ENCODE peak calls at places on chromosomes 7 and 10, in seven cellular contexts. Y is left cardiac atrium, R is keratinocyte, M is osteocyte, Q is anterior cingulate cortex, L is AG08395, B is adrenal gland. K is an unnamed sample.

GRCh38 chr10:78231930-78232329 is 198.3 kb downstream of the RPS24 start:
- DNase-seq in Y (peak; percentile 42), R (no peak), M (no peak), Q (no peak), L (peak; percentile 54), B (peak; percentile 72), K (peak; percentile 33)

GRCh38 chr7:157692156-157693011 is 355.6 kb downstream of the DNAJB6 start:
- DNase-seq in Y (no peak), R (no peak), M (peak; percentile 82), Q (no peak), L (no peak), B (no peak), K (no peak)

GRCh38 chr7:85091568-85091928 is 95.3 kb downstream of the SEMA3D start:
- DNase-seq in Y (no peak), R (no peak), M (no peak), Q (no peak), L (no peak), B (no peak), K (no peak)

GRCh38 chr10:90589825-90590224 is 268.0 kb downstream of the HTR7 start:
- DNase-seq in Y (no peak), R (no peak), M (no peak), Q (no peak), L (no peak), B (peak; percentile 72), K (no peak)

GRCh38 chr7:85125679-85126078 is 61.2 kb downstream of the SEMA3D start:
- DNase-seq in Y (no peak), R (no peak), M (no peak), Q (no peak), L (no peak), B (no peak), K (no peak)

GRCh38 chr10:84269773-84270172 is 24.9 kb downstream of the RGR start:
- DNase-seq in Y (no peak), R (peak; percentile 78), M (no peak), Q (no peak), L (peak; percentile 61), B (no peak), K (no peak)

GRCh38 chr7:27191081-27191715 is 6.2 kb upstream of the HOXA11 start:
- DNase-seq in Y (no peak), R (no peak), M (no peak), Q (no peak), L (no peak), B (no peak), K (no peak)

GRCh38 chr10:44843484-44843883 is 67.7 kb upstream of the TMEM72 start:
- DNase-seq in Y (no peak), R (no peak), M (no peak), Q (no peak), L (no peak), B (no peak), K (no peak)

GRCh38 chr10:92387289-92387940 is 96.4 kb downstream of the MARCHF5 start:
- DNase-seq in Y (peak; percentile 24), R (peak; percentile 11), M (no peak), Q (no peak), L (peak; percentile 43), B (peak; percentile 59), K (no peak)

GRCh38 chr10:77005901-77006300 is 631.7 kb downstream of the KCNMA1 start:
- DNase-seq in Y (no peak), R (no peak), M (no peak), Q (no peak), L (no peak), B (no peak), K (no peak)

GRCh38 chr10:100749309-100750217 is 4.2 kb downstream of the PAX2 start:
- DNase-seq in Y (no peak), R (no peak), M (no peak), Q (no peak), L (no peak), B (no peak), K (no peak)

GRCh38 chr10:48838830-48839229 is 100.8 kb downstream of the LRRC18 start:
- DNase-seq in Y (no peak), R (no peak), M (no peak), Q (no peak), L (no peak), B (no peak), K (no peak)

GRCh38 chr10:86642499-86642898 is 11.8 kb upstream of the OPN4 start:
- DNase-seq in Y (no peak), R (no peak), M (no peak), Q (no peak), L (peak; percentile 58), B (no peak), K (no peak)

GRCh38 chr10:101214446-101215396 is 14.5 kb downstream of the LBX1 start:
- DNase-seq in Y (peak; percentile 72), R (peak; percentile 5), M (no peak), Q (peak; percentile 23), L (peak; percentile 65), B (peak; percentile 62), K (peak; percentile 59)

GRCh38 chr10:47402681-47403301 is 18.7 kb upstream of the ZNF488 start:
- DNase-seq in Y (peak; percentile 64), R (peak; percentile 74), M (peak; percentile 87), Q (no peak), L (peak; percentile 87), B (peak; percentile 86), K (peak; percentile 49)

GRCh38 chr10:5806745-5807144 is 6.5 kb downstream of the GDI2 start:
- DNase-seq in Y (no peak), R (no peak), M (no peak), Q (no peak), L (no peak), B (no peak), K (no peak)

GRCh38 chr7:8411103-8411502 is 22.3 kb upstream of the NXPH1 start:
- DNase-seq in Y (no peak), R (no peak), M (no peak), Q (no peak), L (no peak), B (no peak), K (no peak)

GRCh38 chr7:45390180-45390579 is 184.0 kb upstream of the ADCY1 start:
- DNase-seq in Y (no peak), R (no peak), M (no peak), Q (no peak), L (no peak), B (no peak), K (no peak)

GRCh38 chr10:10930979-10931743 is 86.5 kb upstream of the CELF2 start:
- DNase-seq in Y (no peak), R (no peak), M (no peak), Q (no peak), L (no peak), B (no peak), K (no peak)